ENCODE peak calls at places on chromosomes 11 and 22, in ten cellular contexts. S is stimulated activated CD4-positive, alpha-beta T cell treated with anti-CD3 and anti-CD28 coated beads, Interleukin-12 subunit alpha, Interleukin-12 subunit beta, amount 100 ng/mL, for 24 hours; Y is Kasumi-1; P is activated B cell treated with CpG ODN at 0.5 μM for 24 hours; X is caudate nucleus; H is M059J; A is astrocyte of the cerebellum; Z is NCI-H748 treated with DMSO at 0.1 percent for 48 hours; V is activated T-helper 1 cell treated with anti-CD3 and anti-CD28 coated beads, Interleukin-2, amount 50 U/mL, for 16 hours; E is AG04450. G is an unnamed sample.

GRCh38 chr11:26558191-26558590 is 13.9 kb downstream of the MUC15 start:
- DNase-seq in X (no peak), V (no peak), Z (no peak), Y (no peak), H (no peak), S (no peak), A (no peak), P (no peak), E (no peak), G (peak)

GRCh38 chr11:27209562-27210005 is 153.4 kb downstream of the CCDC34 start:
- DNase-seq in P (no peak), X (no peak), H (peak), E (no peak), S (no peak), Z (no peak), V (no peak), Y (no peak), A (peak), G (no peak)

GRCh38 chr11:27926981-27927481 is 180.9 kb downstream of the KIF18A start:
- DNase-seq in E (no peak), P (no peak), H (peak), X (no peak), A (peak), Z (no peak), S (no peak), Y (peak), V (no peak), G (no peak)

GRCh38 chr22:25373961-25374360 is 154.5 kb downstream of the CRYBB2 start:
- DNase-seq in Y (no peak), A (no peak), H (no peak), V (no peak), P (no peak), S (no peak), E (no peak), Z (no peak), X (no peak), G (no peak)

GRCh38 chr22:25797891-25798290 is 55.9 kb downstream of the MYO18B start:
- DNase-seq in Y (no peak), S (no peak), V (no peak), Z (no peak), A (no peak), P (no peak), X (no peak), H (no peak), E (no peak), G (no peak)

GRCh38 chr11:115502636-115503082 is 1.6 kb downstream of the CADM1 start:
- DNase-seq in H (no peak), Z (no peak), V (no peak), E (no peak), Y (no peak), A (no peak), S (no peak), X (no peak), P (no peak), G (no peak)

GRCh38 chr22:28024422-28024888 is 105.4 kb upstream of the PITPNB start:
- DNase-seq in A (no peak), Y (no peak), H (no peak), Z (no peak), P (no peak), X (no peak), V (no peak), S (no peak), E (no peak), G (no peak)

GRCh38 chr22:42901790-42902508 is 44.9 kb upstream of the ARFGAP3 start:
- DNase-seq in V (no peak), P (no peak), A (no peak), Z (no peak), S (no peak), X (no peak), H (no peak), E (no peak), Y (peak), G (no peak)

GRCh38 chr22:27218012-27218483 is 560.7 kb downstream of the MIAT start:
- DNase-seq in S (no peak), E (no peak), H (no peak), P (no peak), V (no peak), A (no peak), Y (no peak), Z (no peak), X (no peak), G (no peak)

GRCh38 chr11:57224537-57224936 is 12.5 kb downstream of the APLNR start:
- DNase-seq in X (no peak), H (peak), Y (no peak), S (no peak), V (no peak), Z (no peak), P (no peak), E (no peak), A (no peak), G (no peak)

GRCh38 chr11:128409476-128409875 is 177.9 kb downstream of the ETS1 start:
- DNase-seq in V (no peak), Z (no peak), P (no peak), H (peak), A (peak), X (no peak), Y (no peak), E (peak), S (no peak), G (no peak)

GRCh38 chr22:41501209-41501608 is 32.3 kb downstream of the ACO2 start:
- DNase-seq in P (no peak), A (no peak), Z (no peak), Y (peak), S (no peak), E (no peak), V (no peak), X (no peak), H (peak), G (no peak)

GRCh38 chr22:43562843-43563242 is 151.0 kb downstream of the MPPED1 start:
- DNase-seq in V (no peak), Z (no peak), S (no peak), H (no peak), A (no peak), Y (no peak), X (no peak), P (no peak), E (no peak), G (no peak)